ENCODE peak calls at places on chromosomes 2 and 18, in four cellular contexts. One of them, this sample, is unnamed.

GRCh38 chr2:47344890-47345583 is 57.9 kb upstream of the MSH2 start:
- DNase-seq in fibroblast of lung: peak
- DNase-seq in SW 1271: peak
- DNase-seq in stimulated activated CD4-positive, alpha-beta T cell treated with anti-CD3 and anti-CD28 coated beads, Interleukin-12 subunit alpha, Interleukin-12 subunit beta, amount 100 ng/mL, for 48 hours: no peak
- DNase-seq in this sample: no peak

GRCh38 chr2:203656522-203657287 is 49.7 kb upstream of the CD28 start:
- DNase-seq in fibroblast of lung: peak
- DNase-seq in SW 1271: no peak
- DNase-seq in stimulated activated CD4-positive, alpha-beta T cell treated with anti-CD3 and anti-CD28 coated beads, Interleukin-12 subunit alpha, Interleukin-12 subunit beta, amount 100 ng/mL, for 48 hours: no peak
- DNase-seq in this sample: peak

GRCh38 chr2:136117909-136118818 is at the start of gene CXCR4:
- DNase-seq in fibroblast of lung: peak
- DNase-seq in SW 1271: peak
- DNase-seq in stimulated activated CD4-positive, alpha-beta T cell treated with anti-CD3 and anti-CD28 coated beads, Interleukin-12 subunit alpha, Interleukin-12 subunit beta, amount 100 ng/mL, for 48 hours: peak
- DNase-seq in this sample: peak

GRCh38 chr18:22683196-22683676 is 249.9 kb upstream of the RBBP8 start:
- DNase-seq in fibroblast of lung: peak
- DNase-seq in SW 1271: no peak
- DNase-seq in stimulated activated CD4-positive, alpha-beta T cell treated with anti-CD3 and anti-CD28 coated beads, Interleukin-12 subunit alpha, Interleukin-12 subunit beta, amount 100 ng/mL, for 48 hours: no peak
- DNase-seq in this sample: no peak

GRCh38 chr2:55590810-55591440 is 26.5 kb downstream of the PPP4R3B start:
- DNase-seq in fibroblast of lung: peak
- DNase-seq in SW 1271: peak
- DNase-seq in stimulated activated CD4-positive, alpha-beta T cell treated with anti-CD3 and anti-CD28 coated beads, Interleukin-12 subunit alpha, Interleukin-12 subunit beta, amount 100 ng/mL, for 48 hours: peak
- DNase-seq in this sample: no peak

GRCh38 chr18:56217406-56217805 is 421.0 kb downstream of the TXNL1 start:
- DNase-seq in fibroblast of lung: no peak
- DNase-seq in SW 1271: no peak
- DNase-seq in stimulated activated CD4-positive, alpha-beta T cell treated with anti-CD3 and anti-CD28 coated beads, Interleukin-12 subunit alpha, Interleukin-12 subunit beta, amount 100 ng/mL, for 48 hours: no peak
- DNase-seq in this sample: no peak

GRCh38 chr2:73021371-73022010 is 50.0 kb downstream of the SFXN5 start:
- DNase-seq in fibroblast of lung: no peak
- DNase-seq in SW 1271: no peak
- DNase-seq in stimulated activated CD4-positive, alpha-beta T cell treated with anti-CD3 and anti-CD28 coated beads, Interleukin-12 subunit alpha, Interleukin-12 subunit beta, amount 100 ng/mL, for 48 hours: no peak
- DNase-seq in this sample: no peak

GRCh38 chr2:69050802-69051201 is 37.8 kb downstream of the ANTXR1 start:
- DNase-seq in fibroblast of lung: no peak
- DNase-seq in SW 1271: no peak
- DNase-seq in stimulated activated CD4-positive, alpha-beta T cell treated with anti-CD3 and anti-CD28 coated beads, Interleukin-12 subunit alpha, Interleukin-12 subunit beta, amount 100 ng/mL, for 48 hours: no peak
- DNase-seq in this sample: no peak

GRCh38 chr2:42770288-42771131 is 6.6 kb upstream of the OXER1 start:
- DNase-seq in fibroblast of lung: peak
- DNase-seq in SW 1271: peak
- DNase-seq in stimulated activated CD4-positive, alpha-beta T cell treated with anti-CD3 and anti-CD28 coated beads, Interleukin-12 subunit alpha, Interleukin-12 subunit beta, amount 100 ng/mL, for 48 hours: no peak
- DNase-seq in this sample: peak